ENCODE peak calls at places on chromosomes 16 and 17, in seven cellular contexts. X, R, U, L, S, F and P are unnamed samples.

GRCh38 chr16:80259289-80259805 is 281.4 kb upstream of the DYNLRB2 start:
- DNase-seq in R (no peak), S (no peak), L (no peak), X (no peak), F (no peak), U (no peak), P (no peak)

GRCh38 chr17:69500911-69501429 is 86.5 kb downstream of the MAP2K6 start:
- DNase-seq in F (no peak), X (no peak), S (no peak), U (no peak), L (peak), R (no peak), P (no peak)

GRCh38 chr17:40419559-40420331 is 2.0 kb upstream of the TOP2A start:
- DNase-seq in S (no peak), X (no peak), U (no peak), L (no peak), R (no peak), F (no peak), P (no peak)

GRCh38 chr17:29839656-29840055 is 90.4 kb downstream of the SSH2 start:
- DNase-seq in U (no peak), X (no peak), L (no peak), F (no peak), S (no peak), R (no peak), P (no peak)

GRCh38 chr17:18004345-18004744 is 31.7 kb downstream of the DRC3 start:
- DNase-seq in R (no peak), L (no peak), X (no peak), U (no peak), S (peak), F (no peak), P (no peak)

GRCh38 chr17:61402978-61403845 is 3.6 kb downstream of the TBX2 start:
- DNase-seq in F (no peak), X (peak), L (no peak), S (peak), R (peak), U (peak), P (no peak)

GRCh38 chr17:44083250-44083849 is 12.8 kb downstream of the G6PC3 start:
- DNase-seq in U (peak), S (no peak), X (peak), F (no peak), R (no peak), L (no peak), P (no peak)

GRCh38 chr17:49315974-49316570 is 46.0 kb downstream of the ZNF652 start:
- DNase-seq in X (no peak), L (no peak), U (no peak), R (no peak), S (no peak), F (no peak), P (no peak)

GRCh38 chr16:11353158-11353557 is 7.9 kb downstream of the RMI2 start:
- DNase-seq in R (no peak), U (no peak), X (peak), L (no peak), F (no peak), S (no peak), P (no peak)

GRCh38 chr16:87367556-87367955 is 16.0 kb downstream of the FBXO31 start:
- DNase-seq in X (no peak), U (peak), F (no peak), L (no peak), S (no peak), R (no peak), P (no peak)

GRCh38 chr17:76076100-76076764 is 1.7 kb downstream of the GALR2 start:
- DNase-seq in S (peak), U (no peak), F (no peak), R (no peak), X (peak), L (no peak), P (no peak)

GRCh38 chr16:24539850-24540484 is 601 bp downstream of the RBBP6 start:
- DNase-seq in F (peak), L (peak), S (peak), R (peak), U (peak), X (peak), P (peak)

GRCh38 chr16:73771676-73772075 is 524.9 kb upstream of the PSMD7 start:
- DNase-seq in F (no peak), X (no peak), U (no peak), R (no peak), L (peak), S (no peak), P (no peak)

GRCh38 chr17:44235583-44235936 is 16.1 kb upstream of the UBTF start:
- DNase-seq in X (no peak), L (no peak), U (no peak), R (no peak), F (no peak), S (no peak), P (no peak)

GRCh38 chr17:12250973-12251372 is 230.3 kb downstream of the MAP2K4 start:
- DNase-seq in X (no peak), F (no peak), U (no peak), L (no peak), S (no peak), R (no peak), P (no peak)

GRCh38 chr16:21645261-21645721 is 7.1 kb downstream of the IGSF6 start:
- DNase-seq in L (peak), R (no peak), S (no peak), F (no peak), U (no peak), X (no peak), P (no peak)

GRCh38 chr16:11224894-11225676 is 30.9 kb downstream of the SOCS1 start:
- DNase-seq in U (peak), R (no peak), F (peak), X (peak), S (peak), L (no peak), P (no peak)

GRCh38 chr17:37368577-37368976 is 7.2 kb upstream of the C17orf78 start:
- DNase-seq in U (no peak), F (no peak), X (no peak), L (peak), R (no peak), S (no peak), P (no peak)

GRCh38 chr16:87924937-87925670 is 11.2 kb downstream of the CA5A start:
- DNase-seq in F (peak), S (peak), X (no peak), U (no peak), R (no peak), L (no peak), P (no peak)

GRCh38 chr17:14755002-14755401 is 454.1 kb downstream of the HS3ST3B1 start:
- DNase-seq in L (peak), X (no peak), F (no peak), R (no peak), U (no peak), S (no peak), P (no peak)

GRCh38 chr17:6948562-6948961 is 47.3 kb upstream of the ALOX12 start:
- DNase-seq in X (no peak), U (no peak), S (no peak), F (no peak), L (no peak), R (no peak), P (no peak)

GRCh38 chr17:82859431-82860403 is 19.9 kb upstream of the ZNF750 start:
- DNase-seq in X (peak), R (peak), F (no peak), U (no peak), S (peak), L (peak), P (peak)

GRCh38 chr17:38727661-38728220 is 2.4 kb upstream of the CISD3 start:
- DNase-seq in F (no peak), S (no peak), U (no peak), X (no peak), R (no peak), L (no peak), P (no peak)

GRCh38 chr17:77371117-77371887 is 230.5 kb downstream of the SEC14L1 start:
- DNase-seq in L (peak), X (no peak), U (peak), S (peak), F (no peak), R (no peak), P (peak)

GRCh38 chr16:4507588-4508345 is 30.8 kb downstream of the CDIP1 start:
- DNase-seq in S (no peak), U (no peak), R (no peak), L (no peak), F (no peak), X (no peak), P (no peak)

GRCh38 chr16:84266451-84266850 is 26.6 kb upstream of the KCNG4 start:
- DNase-seq in U (no peak), F (peak), R (no peak), L (peak), S (no peak), X (no peak), P (no peak)

GRCh38 chr17:12024332-12024731 is 3.7 kb downstream of the MAP2K4 start:
- DNase-seq in U (no peak), L (peak), X (no peak), S (no peak), F (no peak), R (no peak), P (no peak)

GRCh38 chr17:7515912-7516610 is 31.9 kb downstream of the POLR2A start:
- DNase-seq in R (no peak), U (peak), L (no peak), S (no peak), X (peak), F (no peak), P (no peak)

DNA sequence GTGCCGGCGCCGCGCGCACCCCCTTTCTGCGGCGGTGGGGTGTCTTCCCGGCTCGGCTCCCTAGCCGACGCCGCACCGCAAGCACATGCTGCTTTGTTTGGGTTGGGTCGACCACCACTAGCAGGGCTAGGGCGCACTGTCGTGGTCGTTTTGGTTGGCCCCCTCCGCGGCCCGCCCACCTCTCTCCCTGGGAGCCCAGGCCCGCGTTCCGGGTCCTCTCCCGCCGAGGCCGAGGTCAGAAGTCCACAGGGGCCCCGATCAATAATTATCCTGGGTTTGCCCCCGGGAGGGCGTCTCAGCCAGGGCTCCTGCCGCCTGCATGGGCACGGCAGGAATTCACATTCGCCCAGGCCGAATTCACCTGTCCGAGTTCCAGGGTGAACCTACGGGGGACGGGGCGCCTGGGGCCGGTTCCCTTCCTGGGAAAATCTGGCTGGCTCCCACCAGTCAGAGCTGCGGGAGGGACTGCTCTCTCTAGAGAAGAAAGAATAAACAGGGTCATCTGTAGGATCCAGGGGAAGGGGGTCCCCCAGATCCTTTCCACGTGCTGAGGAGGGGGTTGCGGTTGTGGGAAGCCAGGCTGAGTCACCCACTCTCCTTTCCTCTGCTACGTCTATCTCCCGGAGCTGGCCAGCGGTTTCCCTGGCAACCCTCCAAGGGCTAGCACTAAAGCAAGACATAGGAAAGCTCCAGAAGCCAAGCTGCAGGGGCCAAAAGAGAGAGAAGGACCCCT is 584 bp upstream of the STAT5B start:
- DNase-seq in R (peak), X (peak), F (peak), L (peak), U (peak), S (peak), P (peak)
- TF ChIP-seq CTCF in R (no peak), X (no peak), F (no peak), L (no peak), U (no peak), S (no peak), P (no peak)

DNA sequence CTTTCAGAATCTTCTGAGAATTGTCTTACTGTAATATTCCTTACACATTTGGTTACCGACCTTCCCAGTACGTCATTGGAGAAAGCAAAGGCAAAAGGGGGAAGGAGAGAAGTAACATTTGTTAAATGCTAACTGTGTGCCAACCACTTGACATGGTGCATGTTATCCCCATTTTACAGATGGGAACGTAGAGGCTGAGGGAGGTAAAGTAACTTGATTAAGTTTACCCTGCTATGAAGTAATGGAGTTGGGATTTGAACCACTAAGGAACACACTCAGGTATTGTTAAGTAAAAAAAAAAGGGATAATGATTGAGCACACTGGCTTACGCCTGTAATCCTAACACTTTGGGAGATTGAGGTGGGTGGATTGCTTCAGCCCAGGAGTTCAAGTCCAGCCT is 156.4 kb downstream of the PRKCA start:
- DNase-seq in S (no peak), F (no peak), R (no peak), L (no peak), X (no peak), U (no peak), P (no peak)
- TF ChIP-seq CTCF in S (no peak), F (no peak), R (no peak), L (no peak), X (no peak), U (no peak), P (no peak)

DNA sequence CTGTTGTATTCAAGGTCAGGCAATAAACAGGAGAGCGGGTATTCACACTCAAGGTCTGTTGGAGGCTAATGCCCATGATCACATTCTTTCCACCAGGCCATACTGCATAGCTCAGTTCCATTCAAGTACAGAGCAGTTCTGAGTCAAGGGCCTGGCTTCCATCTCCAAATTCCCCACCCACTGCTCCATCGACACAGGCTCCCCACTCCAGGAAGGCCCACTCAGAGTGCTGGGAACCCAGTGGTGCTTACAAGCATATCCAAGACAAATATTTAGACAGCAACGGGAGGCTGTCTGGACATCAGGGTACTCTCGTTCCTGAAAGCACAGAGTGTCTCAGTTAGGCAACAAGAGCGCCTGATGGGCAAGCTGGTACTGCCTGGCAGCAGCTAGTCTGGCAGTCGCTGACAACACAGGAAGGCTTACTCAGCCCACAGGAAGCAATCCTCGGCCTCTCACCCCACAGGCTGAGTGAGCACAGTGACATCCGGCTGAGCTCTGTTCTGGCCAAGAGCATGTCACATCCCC is 40.9 kb downstream of the RFFL start:
- DNase-seq in X (peak), U (peak), F (peak), S (peak), L (peak), R (no peak), P (peak)
- TF ChIP-seq CTCF in X (peak), U (no peak), F (peak), S (no peak), L (peak), R (no peak), P (no peak)

DNA sequence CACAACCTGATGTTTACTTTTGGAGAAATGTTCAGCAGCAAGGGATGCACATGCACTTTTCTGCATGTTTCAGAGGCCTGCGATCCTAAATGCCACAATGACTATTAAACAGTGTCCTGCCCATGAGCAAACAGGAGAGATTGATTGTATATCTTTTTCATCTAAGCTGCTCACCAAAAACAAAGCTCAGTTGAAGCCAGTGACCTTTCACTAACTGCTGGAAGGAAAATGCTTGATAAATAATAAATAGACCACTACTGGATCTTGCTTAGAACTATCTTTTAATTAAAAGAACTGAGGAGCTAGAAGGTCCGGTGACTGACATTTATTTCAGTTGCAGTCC is 16.3 kb downstream of the MRPS23 start:
- DNase-seq in U (no peak), L (no peak), R (no peak), X (no peak), S (no peak), F (no peak), P (no peak)
- TF ChIP-seq CTCF in U (no peak), L (no peak), R (no peak), X (peak), S (no peak), F (peak), P (peak)

GRCh38 chr16:14672403-14672971 is 21.6 kb downstream of the PLA2G10 start:
- DNase-seq in S (peak), R (no peak), U (no peak), L (no peak), F (no peak), X (peak), P (peak)

GRCh38 chr16:14667347-14668266 is 26.5 kb downstream of the PLA2G10 start:
- DNase-seq in S (no peak), F (no peak), R (no peak), L (no peak), U (no peak), X (peak), P (no peak)

GRCh38 chr16:14668556-14669223 is 25.4 kb downstream of the PLA2G10 start:
- DNase-seq in S (no peak), R (no peak), F (no peak), X (no peak), L (no peak), U (no peak), P (no peak)

GRCh38 chr16:14669776-14670175 is 24.3 kb downstream of the PLA2G10 start:
- DNase-seq in X (peak), U (peak), S (peak), F (no peak), R (peak), L (no peak), P (peak)
- TF ChIP-seq CTCF in X (no peak), U (peak), S (no peak), F (no peak), R (peak), L (no peak), P (no peak)

GRCh38 chr17:20225162-20226115 is 216.3 kb downstream of the SPECC1 start:
- DNase-seq in U (no peak), X (no peak), S (no peak), L (no peak), F (no peak), R (no peak), P (no peak)

GRCh38 chr17:20228410-20228809 is 219.3 kb downstream of the SPECC1 start:
- DNase-seq in L (no peak), F (no peak), U (no peak), S (no peak), X (no peak), R (no peak), P (no peak)

GRCh38 chr17:20224379-20224778 is 215.2 kb downstream of the SPECC1 start:
- DNase-seq in F (no peak), X (no peak), R (no peak), L (no peak), U (no peak), S (no peak), P (no peak)

GRCh38 chr17:20226814-20227482 is 217.8 kb downstream of the SPECC1 start:
- DNase-seq in R (peak), S (peak), F (peak), U (peak), X (peak), L (peak), P (peak)

DNA sequence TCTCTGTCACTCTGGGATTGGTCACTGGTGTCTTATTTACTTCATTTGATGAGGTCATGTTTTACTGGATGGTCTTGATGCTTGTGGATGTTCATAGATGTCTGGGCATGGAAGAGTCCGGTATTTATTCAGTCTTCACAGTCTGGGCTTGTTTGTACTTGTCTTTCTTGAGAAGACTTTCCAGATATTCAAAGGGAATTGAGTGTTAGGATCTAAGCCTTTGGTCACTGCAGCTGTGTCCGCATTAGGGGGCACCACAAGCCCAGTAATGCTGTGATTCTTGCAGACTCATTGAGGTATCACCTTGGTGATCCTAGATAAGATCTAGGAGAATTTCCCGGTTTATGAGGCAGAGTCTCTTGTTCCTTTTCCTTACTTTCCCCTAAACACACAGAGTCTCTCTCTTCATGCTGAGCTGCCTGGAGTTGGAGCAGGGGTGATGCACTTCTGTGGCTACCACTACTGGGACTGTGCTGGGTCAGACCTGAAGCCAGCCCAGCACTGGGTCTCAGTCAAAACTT is 214.7 kb downstream of the SPECC1 start:
- DNase-seq in U (no peak), L (no peak), R (no peak), X (no peak), S (no peak), F (no peak), P (no peak)
- TF ChIP-seq CTCF in U (no peak), L (peak), R (no peak), X (no peak), S (no peak), F (no peak), P (no peak)

DNA sequence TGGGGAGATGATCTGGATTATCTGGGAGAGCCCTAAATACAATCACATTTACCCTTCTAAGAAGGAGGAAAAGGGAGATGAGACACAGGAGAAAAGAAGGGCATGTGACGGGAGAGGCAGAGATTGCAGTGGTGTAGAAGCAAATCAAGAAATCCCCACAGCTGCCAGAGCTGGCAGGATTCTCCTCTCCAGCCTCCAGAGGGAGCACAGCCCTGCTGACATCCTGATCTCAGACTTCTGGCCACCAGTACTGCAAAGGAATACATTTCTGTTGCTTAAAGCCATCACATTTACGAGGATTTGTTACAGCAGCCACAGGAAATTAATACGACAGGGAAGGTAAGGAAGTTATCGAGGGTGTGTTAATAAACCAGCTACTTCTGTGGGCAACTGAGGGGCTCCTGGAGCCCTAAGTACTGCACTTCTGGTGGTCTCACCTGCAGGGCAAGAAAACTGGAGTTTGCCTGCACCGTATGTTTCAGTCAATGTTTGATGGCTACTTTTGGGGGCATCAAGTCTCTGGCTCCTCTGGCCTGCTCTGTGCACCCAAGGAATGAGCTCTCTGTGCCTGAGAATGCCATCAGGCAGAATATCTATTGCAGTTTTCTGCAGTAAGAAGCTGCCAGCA is 22.9 kb upstream of the CDH13 start:
- DNase-seq in S (no peak), U (no peak), L (peak), F (peak), X (no peak), R (no peak), P (no peak)
- TF ChIP-seq CTCF in S (peak), U (peak), L (peak), F (peak), X (peak), R (peak), P (peak)

GRCh38 chr17:50596191-50597037 is 35.9 kb downstream of the CACNA1G start:
- DNase-seq in S (no peak), U (no peak), F (no peak), L (no peak), R (no peak), X (no peak), P (no peak)
- TF ChIP-seq CTCF in S (no peak), U (no peak), F (peak), L (no peak), R (no peak), X (peak), P (no peak)